ENCODE peak calls at places on chromosomes 1 and 21, in seven cellular contexts. D, P, T, N, U, Z and A are unnamed samples.

GRCh38 chr1:199931666-199932377 is 95.7 kb upstream of the NR5A2 start:
- DNase-seq in D (no peak), P (no peak), T (peak; percentile 4), N (no peak), U (no peak), Z (no peak), A (no peak)

GRCh38 chr1:83828456-83828855 is 170.5 kb downstream of the TTLL7 start:
- DNase-seq in D (no peak), P (no peak), T (no peak), N (no peak), U (no peak), Z (no peak), A (no peak)

GRCh38 chr1:8540971-8541370 is 223.1 kb downstream of the SLC45A1 start:
- DNase-seq in D (no peak), P (no peak), T (no peak), N (no peak), U (no peak), Z (no peak), A (no peak)

GRCh38 chr1:227913969-227914791 is 33.6 kb downstream of the WNT9A start:
- DNase-seq in D (no peak), P (no peak), T (no peak), N (peak; percentile 33), U (no peak), Z (no peak), A (no peak)

GRCh38 chr1:115641762-115642167 is at the start of gene VANGL1:
- DNase-seq in D (peak; percentile 47), P (peak; percentile 66), T (peak; percentile 1), N (peak; percentile 87), U (peak; percentile 59), Z (peak; percentile 63), A (no peak)

GRCh38 chr1:100643430-100644196 is 75.9 kb upstream of the VCAM1 start:
- DNase-seq in D (no peak), P (no peak), T (no peak), N (no peak), U (no peak), Z (no peak), A (no peak)

GRCh38 chr1:47435506-47436303 is 2.1 kb upstream of the FOXD2 start:
- DNase-seq in D (no peak), P (no peak), T (no peak), N (no peak), U (no peak), Z (no peak), A (no peak)

GRCh38 chr1:50735443-50735842 is 224.6 kb downstream of the FAF1 start:
- DNase-seq in D (no peak), P (no peak), T (no peak), N (no peak), U (no peak), Z (no peak), A (no peak)

GRCh38 chr1:18463063-18463462 is 17.7 kb upstream of the KLHDC7A start:
- DNase-seq in D (no peak), P (no peak), T (no peak), N (no peak), U (no peak), Z (no peak), A (no peak)

GRCh38 chr1:227894306-227894721 is 53.4 kb downstream of the WNT9A start:
- DNase-seq in D (no peak), P (peak; percentile 24), T (no peak), N (peak; percentile 33), U (no peak), Z (no peak), A (no peak)

GRCh38 chr1:28480308-28480707 is 25.5 kb upstream of the RCC1 start:
- DNase-seq in D (no peak), P (no peak), T (no peak), N (no peak), U (no peak), Z (no peak), A (no peak)

GRCh38 chr1:82978461-82979324 is 1020.2 kb downstream of the TTLL7 start:
- DNase-seq in D (no peak), P (peak; percentile 43), T (no peak), N (no peak), U (no peak), Z (peak; percentile 53), A (no peak)

GRCh38 chr21:38743772-38744529 is 61.8 kb upstream of the ETS2 start:
- DNase-seq in D (no peak), P (no peak), T (no peak), N (no peak), U (no peak), Z (no peak), A (no peak)

GRCh38 chr1:11982010-11982392 is 1.8 kb downstream of the MFN2 start:
- DNase-seq in D (no peak), P (no peak), T (no peak), N (no peak), U (no peak), Z (peak; percentile 58), A (no peak)